ENCODE peak calls at places on chromosomes 5 and 9, in four cellular contexts. M, D, T and B are unnamed samples.

GRCh38 chr9:94134629-94135028 is 50.4 kb downstream of the PTPDC1 start:
- DNase-seq in M (no peak), D (no peak), T (no peak), B (no peak)

GRCh38 chr5:171521219-171521633 is 101.8 kb downstream of the FGF18 start:
- DNase-seq in M (peak; percentile 28), D (peak; percentile 73), T (peak; percentile 95), B (no peak)

GRCh38 chr5:10617103-10617502 is 53.2 kb downstream of the ANKRD33B start:
- DNase-seq in M (no peak), D (no peak), T (no peak), B (no peak)

GRCh38 chr5:75567710-75568109 is 43.5 kb upstream of the ANKDD1B start:
- DNase-seq in M (peak; percentile 19), D (no peak), T (peak; percentile 73), B (no peak)

GRCh38 chr9:135526089-135526729 is 5.0 kb downstream of the LCN1 start:
- DNase-seq in M (no peak), D (no peak), T (no peak), B (no peak)

GRCh38 chr5:134450374-134450773 is 38.7 kb upstream of the CDKN2AIPNL start:
- DNase-seq in M (no peak), D (no peak), T (no peak), B (no peak)

GRCh38 chr5:961711-962240 is 46.8 kb upstream of the NKD2 start:
- DNase-seq in M (no peak), D (no peak), T (no peak), B (no peak)

GRCh38 chr5:1545798-1546355 is 22.1 kb upstream of the LPCAT1 start:
- DNase-seq in M (no peak), D (peak; percentile 26), T (peak; percentile 87), B (no peak)

GRCh38 chr9:121233906-121234901 is 32.5 kb upstream of the RAB14 start:
- DNase-seq in M (no peak), D (no peak), T (peak; percentile 77), B (no peak)

GRCh38 chr5:152631217-152631616 is 226.1 kb upstream of the NMUR2 start:
- DNase-seq in M (no peak), D (no peak), T (no peak), B (no peak)

GRCh38 chr5:130011986-130012385 is 107.7 kb downstream of the CHSY3 start:
- DNase-seq in M (no peak), D (no peak), T (no peak), B (no peak)

GRCh38 chr9:114592356-114592755 is 4.8 kb downstream of the ATP6V1G1 start:
- DNase-seq in M (no peak), D (no peak), T (peak; percentile 2), B (no peak)

GRCh38 chr5:55577353-55578060 is 42.7 kb upstream of the PLPP1 start:
- DNase-seq in M (no peak), D (peak; percentile 78), T (no peak), B (no peak)

GRCh38 chr5:96288166-96288844 is 144.7 kb downstream of the PCSK1 start:
- DNase-seq in M (no peak), D (no peak), T (no peak), B (no peak)

GRCh38 chr9:125634040-125634717 is 72.8 kb downstream of the MAPKAP1 start:
- DNase-seq in M (no peak), D (no peak), T (peak; percentile 36), B (no peak)

GRCh38 chr5:169945831-169946261 is 34.4 kb downstream of the INSYN2B start:
- DNase-seq in M (no peak), D (peak; percentile 67), T (peak; percentile 72), B (no peak)

GRCh38 chr9:37293664-37294524 is 128.6 kb upstream of the GRHPR start:
- DNase-seq in M (no peak), D (no peak), T (no peak), B (no peak)

GRCh38 chr9:7226007-7226670 is 468.4 kb downstream of the KDM4C start:
- DNase-seq in M (no peak), D (no peak), T (no peak), B (no peak)

GRCh38 chr5:68041293-68041692 is 174.3 kb upstream of the PIK3R1 start:
- DNase-seq in M (no peak), D (no peak), T (no peak), B (no peak)

GRCh38 chr9:134566936-134567335 is 74.7 kb upstream of the COL5A1 start:
- DNase-seq in M (no peak), D (peak; percentile 47), T (no peak), B (no peak)

GRCh38 chr5:172690258-172691075 is 49.4 kb downstream of the NEURL1B start:
- DNase-seq in M (no peak), D (no peak), T (no peak), B (no peak)

GRCh38 chr5:37043693-37044092 is 167.1 kb downstream of the NIPBL start:
- DNase-seq in M (no peak), D (no peak), T (peak; percentile 37), B (no peak)

GRCh38 chr9:15570769-15571168 is 17.9 kb downstream of the CCDC171 start:
- DNase-seq in M (no peak), D (no peak), T (no peak), B (no peak)

GRCh38 chr9:36802171-36802920 is 229.7 kb downstream of the MELK start:
- DNase-seq in M (no peak), D (no peak), T (peak; percentile 17), B (no peak)

GRCh38 chr9:123597926-123598556 is 242.0 kb downstream of the CRB2 start:
- DNase-seq in M (no peak), D (no peak), T (no peak), B (peak; percentile 45)

GRCh38 chr9:136145580-136145979 is 26.9 kb upstream of the TMEM250 start:
- DNase-seq in M (no peak), D (no peak), T (no peak), B (no peak)

GRCh38 chr5:147740864-147741263 is 41.7 kb downstream of the JAKMIP2 start:
- DNase-seq in M (no peak), D (no peak), T (no peak), B (no peak)

GRCh38 chr5:128632264-128632663 is 94.2 kb upstream of the FBN2 start:
- DNase-seq in M (no peak), D (no peak), T (peak; percentile 72), B (no peak)

GRCh38 chr9:106288689-106289088 is 574.3 kb upstream of the ZNF462 start:
- DNase-seq in M (no peak), D (no peak), T (no peak), B (no peak)

GRCh38 chr9:113901196-113901818 is 25.2 kb downstream of the ZNF618 start:
- DNase-seq in M (no peak), D (peak; percentile 52), T (no peak), B (no peak)

GRCh38 chr9:133990366-133991210 is 1.5 kb downstream of the VAV2 start:
- DNase-seq in M (peak; percentile 21), D (peak; percentile 84), T (peak; percentile 62), B (peak; percentile 97)

GRCh38 chr9:89519393-89519805 is 21.5 kb upstream of the SEMA4D start:
- DNase-seq in M (peak; percentile 26), D (no peak), T (peak; percentile 57), B (no peak)

DNA sequence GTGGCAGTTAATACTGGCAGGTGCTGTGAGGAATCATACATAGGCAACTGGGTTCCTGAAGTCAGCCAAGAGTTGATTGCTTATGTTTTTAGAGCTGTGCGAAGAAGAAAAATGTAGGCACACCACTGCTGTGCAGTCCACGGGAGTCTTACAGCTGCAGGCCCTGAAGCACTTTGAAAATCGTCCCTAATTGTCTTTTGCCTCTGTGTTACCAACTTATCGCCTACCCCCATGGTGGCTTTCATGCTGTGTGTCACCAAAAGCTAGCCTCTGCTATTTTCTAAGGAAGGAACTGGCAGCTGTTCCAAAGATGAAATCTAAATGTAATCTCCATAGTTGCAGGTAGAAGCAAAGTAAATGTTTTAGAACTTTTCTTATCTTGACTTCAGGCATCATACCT is 263.9 kb downstream of the ARRDC3 start:
- DNase-seq in M (no peak), D (no peak), T (no peak), B (no peak)
- H3K4me1 ChIP-seq in M (no peaks in the 10 kb centered on the region), D (no peaks in the 10 kb centered on the region), T (no peaks in the 10 kb centered on the region), B (peaks cover 10% of the 10 kb centered on the region)

DNA sequence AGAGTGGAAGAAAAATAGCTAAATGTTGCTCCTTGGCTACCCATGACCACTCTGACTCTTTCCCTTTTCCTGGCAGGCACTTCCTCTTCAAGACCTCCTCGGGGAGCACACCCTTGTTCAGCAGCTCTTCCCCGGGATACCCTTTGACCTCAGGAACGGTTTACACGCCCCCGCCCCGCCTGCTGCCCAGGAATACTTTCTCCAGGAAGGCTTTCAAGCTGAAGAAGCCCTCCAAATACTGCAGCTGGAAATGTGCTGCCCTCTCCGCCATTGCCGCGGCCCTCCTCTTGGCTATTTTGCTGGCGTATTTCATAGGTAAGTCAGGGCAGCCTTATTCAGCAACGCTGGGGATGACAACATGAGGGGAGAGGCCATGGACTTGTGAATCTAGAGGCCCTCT is 298.6 kb upstream of the WWC1 start:
- DNase-seq in M (no peak), D (no peak), T (no peak), B (no peak)
- TF ChIP-seq CTCF in M (no peak), D (no peak), T (no peak), B (no peak)

DNA sequence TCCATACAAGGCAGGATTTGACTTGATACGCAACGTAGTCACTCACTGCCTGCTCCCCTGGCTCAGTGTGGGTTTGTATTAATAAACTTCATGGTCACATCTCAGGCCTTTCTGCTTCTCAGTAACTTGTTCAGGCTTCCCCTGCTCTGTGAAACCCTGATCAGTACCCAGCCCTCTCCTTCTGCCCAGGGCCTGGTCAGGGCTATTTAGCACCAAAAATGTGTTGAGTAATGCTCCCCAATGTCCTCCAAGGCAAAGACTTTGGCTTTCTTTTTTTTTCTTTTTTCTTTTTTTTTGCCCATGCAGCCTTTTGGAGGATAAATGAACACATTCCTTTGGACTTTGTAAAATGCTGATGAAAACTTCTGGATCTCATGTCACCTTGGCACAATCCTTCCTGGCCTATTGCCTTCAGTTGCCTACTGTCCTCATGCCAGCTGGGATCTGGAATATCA is 399.2 kb upstream of the KLF4 start:
- DNase-seq in M (no peak), D (no peak), T (no peak), B (no peak)
- H3K4me3 ChIP-seq in M (no peak overlapping the region), D (no peak overlapping the region), T (no peak overlapping the region), B (no peak overlapping the region)

GRCh38 chr5:43309122-43309521 is 4.1 kb downstream of the HMGCS1 start:
- DNase-seq in M (no peak), D (no peak), T (no peak), B (no peak)

GRCh38 chr5:43303242-43303641 is 10.0 kb downstream of the HMGCS1 start:
- DNase-seq in M (no peak), D (no peak), T (no peak), B (no peak)

GRCh38 chr5:43304520-43304919 is 8.7 kb downstream of the HMGCS1 start:
- DNase-seq in M (no peak), D (no peak), T (no peak), B (no peak)

GRCh38 chr5:43309657-43310056 is 3.6 kb downstream of the HMGCS1 start:
- DNase-seq in M (no peak), D (no peak), T (peak; percentile 58), B (no peak)

DNA sequence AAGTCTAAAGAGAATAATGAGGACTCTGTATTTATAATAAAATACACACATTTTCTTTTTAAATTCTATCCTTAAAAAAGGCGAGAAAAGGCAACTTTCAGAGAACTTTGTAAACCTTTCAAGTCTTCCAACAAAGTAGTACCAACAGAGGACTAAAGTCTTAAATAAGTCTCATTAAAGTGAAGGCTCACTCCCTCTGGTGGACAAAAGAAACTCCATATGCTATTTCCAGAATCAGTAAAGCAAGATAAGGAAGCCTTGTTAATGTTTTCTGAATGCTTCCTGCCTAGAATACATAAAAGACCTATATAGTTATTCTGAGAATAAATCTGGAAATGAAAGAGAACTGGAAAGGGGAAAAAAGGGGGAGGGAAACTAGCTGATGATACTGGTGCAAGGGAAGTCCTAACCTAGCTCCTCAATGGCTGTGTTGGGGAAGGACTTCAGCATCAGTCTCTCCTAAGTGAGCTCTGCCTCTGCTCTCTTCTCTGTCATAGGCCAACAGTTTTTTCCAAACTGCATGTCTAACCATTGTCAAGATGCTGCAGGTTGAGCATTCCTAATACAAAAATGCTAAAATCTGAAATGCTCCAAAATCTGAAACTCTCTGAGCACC is 7.2 kb downstream of the HMGCS1 start:
- DNase-seq in M (peak; percentile 41), D (no peak), T (peak; percentile 88), B (no peak)
- H3K4me1 ChIP-seq in M (no peaks in the 10 kb centered on the region), D (no peaks in the 10 kb centered on the region), T (peaks cover 18% of the 10 kb centered on the region), B (peaks cover 31% of the 10 kb centered on the region)